ENCODE peak calls at places on chromosomes 6 and 20, in seven cellular contexts. One of them, this sample, is unnamed.
A peak's percentile ranks its signal among the peaks of the same experiment; 100 is the strongest.

GRCh38 chr6:156963712-156964700 is 186.8 kb downstream of the ARID1B start:
- DNase-seq in mucosa of descending colon: no peak
- DNase-seq in heart left ventricle: no peak
- DNase-seq in activated B cell treated with CpG ODN at 0.5 μM for 24 hours: no peak
- DNase-seq in CD8-positive, alpha-beta T cell: no peak
- DNase-seq in AG04450: no peak
- DNase-seq in cardiac fibroblast: peak; percentile 69
- DNase-seq in this sample: no peak

GRCh38 chr20:58598271-58599015 is 52.6 kb upstream of the STX16 start:
- DNase-seq in activated B cell treated with CpG ODN at 0.5 μM for 24 hours: no peak
- DNase-seq in mucosa of descending colon: peak; percentile 43
- DNase-seq in AG04450: peak; percentile 36
- DNase-seq in CD8-positive, alpha-beta T cell: no peak
- DNase-seq in cardiac fibroblast: peak; percentile 66
- DNase-seq in heart left ventricle: peak; percentile 40
- DNase-seq in this sample: no peak

GRCh38 chr6:162306616-162307015 is 420.9 kb downstream of the PRKN start:
- DNase-seq in activated B cell treated with CpG ODN at 0.5 μM for 24 hours: no peak
- DNase-seq in AG04450: no peak
- DNase-seq in heart left ventricle: no peak
- DNase-seq in mucosa of descending colon: no peak
- DNase-seq in CD8-positive, alpha-beta T cell: no peak
- DNase-seq in cardiac fibroblast: no peak
- DNase-seq in this sample: no peak

GRCh38 chr6:149457316-149457884 is 27.4 kb downstream of the ZC3H12D start:
- DNase-seq in AG04450: no peak
- DNase-seq in cardiac fibroblast: no peak
- DNase-seq in CD8-positive, alpha-beta T cell: no peak
- DNase-seq in heart left ventricle: peak; percentile 44
- DNase-seq in mucosa of descending colon: no peak
- DNase-seq in activated B cell treated with CpG ODN at 0.5 μM for 24 hours: no peak
- DNase-seq in this sample: no peak

GRCh38 chr6:131159578-131159977 is 24.3 kb downstream of the AKAP7 start:
- DNase-seq in AG04450: peak; percentile 41
- DNase-seq in activated B cell treated with CpG ODN at 0.5 μM for 24 hours: no peak
- DNase-seq in mucosa of descending colon: no peak
- DNase-seq in heart left ventricle: no peak
- DNase-seq in cardiac fibroblast: peak; percentile 53
- DNase-seq in CD8-positive, alpha-beta T cell: no peak
- DNase-seq in this sample: no peak

GRCh38 chr6:127298475-127298874 is 31.8 kb downstream of the RNF146 start:
- DNase-seq in mucosa of descending colon: no peak
- DNase-seq in activated B cell treated with CpG ODN at 0.5 μM for 24 hours: no peak
- DNase-seq in CD8-positive, alpha-beta T cell: no peak
- DNase-seq in AG04450: no peak
- DNase-seq in heart left ventricle: no peak
- DNase-seq in cardiac fibroblast: peak; percentile 59
- DNase-seq in this sample: no peak

GRCh38 chr6:160755168-160755567 is 53.1 kb downstream of the PLG start:
- DNase-seq in AG04450: no peak
- DNase-seq in cardiac fibroblast: no peak
- DNase-seq in mucosa of descending colon: no peak
- DNase-seq in CD8-positive, alpha-beta T cell: no peak
- DNase-seq in heart left ventricle: no peak
- DNase-seq in activated B cell treated with CpG ODN at 0.5 μM for 24 hours: no peak
- DNase-seq in this sample: no peak

GRCh38 chr6:122735618-122736017 is 43.9 kb upstream of the FABP7 start:
- DNase-seq in AG04450: no peak
- DNase-seq in cardiac fibroblast: no peak
- DNase-seq in activated B cell treated with CpG ODN at 0.5 μM for 24 hours: no peak
- DNase-seq in heart left ventricle: no peak
- DNase-seq in CD8-positive, alpha-beta T cell: no peak
- DNase-seq in mucosa of descending colon: no peak
- DNase-seq in this sample: no peak

GRCh38 chr6:30990422-30991086 is 7.0 kb downstream of the MUC21 start:
- DNase-seq in CD8-positive, alpha-beta T cell: no peak
- DNase-seq in heart left ventricle: no peak
- DNase-seq in mucosa of descending colon: peak; percentile 14
- DNase-seq in activated B cell treated with CpG ODN at 0.5 μM for 24 hours: no peak
- DNase-seq in cardiac fibroblast: no peak
- DNase-seq in AG04450: no peak
- DNase-seq in this sample: no peak

GRCh38 chr20:10513931-10514575 is 78.9 kb downstream of the SLX4IP start:
- DNase-seq in activated B cell treated with CpG ODN at 0.5 μM for 24 hours: no peak
- DNase-seq in AG04450: no peak
- DNase-seq in mucosa of descending colon: no peak
- DNase-seq in heart left ventricle: no peak
- DNase-seq in cardiac fibroblast: peak; percentile 38
- DNase-seq in CD8-positive, alpha-beta T cell: no peak
- DNase-seq in this sample: no peak

GRCh38 chr6:77467038-77467437 is 3.7 kb upstream of the HTR1B start:
- DNase-seq in AG04450: no peak
- DNase-seq in cardiac fibroblast: no peak
- DNase-seq in CD8-positive, alpha-beta T cell: no peak
- DNase-seq in heart left ventricle: no peak
- DNase-seq in activated B cell treated with CpG ODN at 0.5 μM for 24 hours: no peak
- DNase-seq in mucosa of descending colon: no peak
- DNase-seq in this sample: no peak

GRCh38 chr20:8156603-8157079 is 24.6 kb downstream of the PLCB1 start:
- DNase-seq in CD8-positive, alpha-beta T cell: no peak
- DNase-seq in heart left ventricle: no peak
- DNase-seq in activated B cell treated with CpG ODN at 0.5 μM for 24 hours: no peak
- DNase-seq in cardiac fibroblast: peak; percentile 66
- DNase-seq in AG04450: no peak
- DNase-seq in mucosa of descending colon: no peak
- DNase-seq in this sample: no peak

GRCh38 chr6:39088331-39088730 is 26.7 kb downstream of the SAYSD1 start:
- DNase-seq in activated B cell treated with CpG ODN at 0.5 μM for 24 hours: no peak
- DNase-seq in mucosa of descending colon: peak; percentile 39
- DNase-seq in cardiac fibroblast: peak; percentile 55
- DNase-seq in AG04450: peak; percentile 55
- DNase-seq in CD8-positive, alpha-beta T cell: no peak
- DNase-seq in heart left ventricle: peak; percentile 52
- DNase-seq in this sample: no peak

GRCh38 chr6:16727996-16728395 is 33.3 kb downstream of the ATXN1 start:
- DNase-seq in CD8-positive, alpha-beta T cell: no peak
- DNase-seq in AG04450: no peak
- DNase-seq in mucosa of descending colon: no peak
- DNase-seq in activated B cell treated with CpG ODN at 0.5 μM for 24 hours: no peak
- DNase-seq in cardiac fibroblast: no peak
- DNase-seq in heart left ventricle: no peak
- DNase-seq in this sample: no peak

GRCh38 chr6:14165091-14165490 is 47.5 kb downstream of the CD83 start:
- DNase-seq in cardiac fibroblast: peak; percentile 81
- DNase-seq in CD8-positive, alpha-beta T cell: no peak
- DNase-seq in heart left ventricle: no peak
- DNase-seq in mucosa of descending colon: no peak
- DNase-seq in AG04450: peak; percentile 13
- DNase-seq in activated B cell treated with CpG ODN at 0.5 μM for 24 hours: no peak
- DNase-seq in this sample: no peak

GRCh38 chr6:53178837-53179432 is 30.3 kb upstream of the GCM1 start:
- DNase-seq in heart left ventricle: no peak
- DNase-seq in AG04450: no peak
- DNase-seq in cardiac fibroblast: no peak
- DNase-seq in CD8-positive, alpha-beta T cell: no peak
- DNase-seq in activated B cell treated with CpG ODN at 0.5 μM for 24 hours: no peak
- DNase-seq in mucosa of descending colon: no peak
- DNase-seq in this sample: no peak
- TF ChIP-seq CTCF in heart left ventricle: no peak
- TF ChIP-seq CTCF in AG04450: no peak
- TF ChIP-seq CTCF in cardiac fibroblast: no peak
- TF ChIP-seq CTCF in CD8-positive, alpha-beta T cell: no peak
- TF ChIP-seq CTCF in activated B cell treated with CpG ODN at 0.5 μM for 24 hours: no peak
- TF ChIP-seq CTCF in mucosa of descending colon: no peak
- TF ChIP-seq CTCF in this sample: no peak

GRCh38 chr20:62430311-62430853 is 3.0 kb upstream of the RBBP8NL start:
- DNase-seq in mucosa of descending colon: no peak
- DNase-seq in CD8-positive, alpha-beta T cell: no peak
- DNase-seq in AG04450: no peak
- DNase-seq in heart left ventricle: no peak
- DNase-seq in activated B cell treated with CpG ODN at 0.5 μM for 24 hours: no peak
- DNase-seq in cardiac fibroblast: no peak
- DNase-seq in this sample: no peak

GRCh38 chr20:62434098-62434497 is 6.8 kb upstream of the RBBP8NL start:
- DNase-seq in AG04450: no peak
- DNase-seq in mucosa of descending colon: no peak
- DNase-seq in CD8-positive, alpha-beta T cell: no peak
- DNase-seq in heart left ventricle: no peak
- DNase-seq in cardiac fibroblast: no peak
- DNase-seq in activated B cell treated with CpG ODN at 0.5 μM for 24 hours: no peak
- DNase-seq in this sample: no peak

GRCh38 chr20:62430871-62431447 is 3.6 kb upstream of the RBBP8NL start:
- DNase-seq in heart left ventricle: no peak
- DNase-seq in mucosa of descending colon: no peak
- DNase-seq in activated B cell treated with CpG ODN at 0.5 μM for 24 hours: no peak
- DNase-seq in cardiac fibroblast: no peak
- DNase-seq in AG04450: no peak
- DNase-seq in CD8-positive, alpha-beta T cell: no peak
- DNase-seq in this sample: no peak

GRCh38 chr20:62436692-62437091 is 9.4 kb upstream of the RBBP8NL start:
- DNase-seq in cardiac fibroblast: no peak
- DNase-seq in heart left ventricle: no peak
- DNase-seq in activated B cell treated with CpG ODN at 0.5 μM for 24 hours: no peak
- DNase-seq in mucosa of descending colon: no peak
- DNase-seq in AG04450: no peak
- DNase-seq in CD8-positive, alpha-beta T cell: no peak
- DNase-seq in this sample: no peak

DNA sequence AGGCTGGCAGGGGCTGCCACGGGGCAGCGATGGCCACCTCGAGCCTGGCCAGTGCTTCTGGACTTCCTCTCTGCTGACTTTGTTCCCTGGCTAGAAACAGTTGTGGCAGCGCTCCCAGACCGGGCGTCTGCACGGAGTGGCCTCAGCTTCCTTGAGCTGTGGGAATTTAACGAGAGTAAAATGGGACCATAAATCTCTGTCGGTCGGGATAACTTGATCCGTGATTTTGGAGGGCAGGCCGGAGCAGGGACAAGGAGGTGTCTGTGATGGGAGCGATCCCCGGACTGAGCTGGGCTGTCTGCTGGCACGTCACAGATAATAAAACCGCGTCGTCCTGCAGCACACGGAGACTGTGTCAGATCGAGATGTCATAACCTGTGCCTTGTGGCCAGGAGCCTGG is 6.3 kb upstream of the RBBP8NL start:
- DNase-seq in heart left ventricle: peak; percentile 43
- DNase-seq in CD8-positive, alpha-beta T cell: no peak
- DNase-seq in mucosa of descending colon: peak; percentile 49
- DNase-seq in AG04450: no peak
- DNase-seq in activated B cell treated with CpG ODN at 0.5 μM for 24 hours: no peak
- DNase-seq in cardiac fibroblast: no peak
- DNase-seq in this sample: no peak
- TF ChIP-seq CTCF in heart left ventricle: no peak
- TF ChIP-seq CTCF in CD8-positive, alpha-beta T cell: no peak
- TF ChIP-seq CTCF in mucosa of descending colon: no peak
- TF ChIP-seq CTCF in AG04450: no peak
- TF ChIP-seq CTCF in activated B cell treated with CpG ODN at 0.5 μM for 24 hours: no peak
- TF ChIP-seq CTCF in cardiac fibroblast: no peak
- TF ChIP-seq CTCF in this sample: no peak

DNA sequence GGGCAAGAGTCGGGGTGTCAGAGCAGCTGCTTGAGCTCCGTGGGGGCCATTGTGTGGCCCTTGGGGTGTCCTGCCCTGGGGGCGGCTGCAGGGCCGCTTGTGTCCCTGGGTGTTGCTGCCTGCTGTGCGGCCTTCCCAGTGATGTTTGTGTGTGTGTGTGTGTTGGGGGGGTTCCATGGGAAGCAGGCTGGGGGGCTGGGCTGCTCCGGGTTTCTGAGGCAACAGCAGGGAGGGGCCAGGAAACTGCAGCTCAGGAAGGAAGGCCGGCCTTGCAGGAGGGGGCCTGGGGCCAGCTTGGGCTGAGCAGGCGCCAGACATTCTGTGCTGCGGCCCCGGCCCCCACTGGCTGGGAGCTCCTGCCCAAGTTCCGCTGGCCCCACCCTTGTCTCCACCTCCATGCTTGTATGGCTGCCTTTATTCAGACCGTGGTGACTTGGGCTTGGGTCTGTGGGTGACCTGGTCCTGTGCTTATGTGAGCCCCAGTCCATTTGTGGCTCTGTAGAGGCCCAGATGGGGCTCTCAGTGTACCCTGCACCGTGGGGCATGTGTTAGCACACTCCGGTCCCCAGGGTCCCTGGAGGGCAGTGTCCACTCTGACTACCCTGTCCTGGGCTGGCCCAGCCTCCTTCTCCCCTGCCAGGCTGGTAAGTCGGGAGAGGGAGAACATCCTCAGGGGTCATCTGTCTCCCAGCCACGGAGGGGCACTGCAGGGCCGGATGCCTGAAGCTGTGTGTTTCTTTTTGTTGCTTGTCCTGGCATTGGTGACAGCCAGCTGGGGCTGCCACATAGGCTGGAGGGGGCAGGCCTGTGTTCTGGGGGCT is 4.6 kb upstream of the SOX18 start:
- DNase-seq in activated B cell treated with CpG ODN at 0.5 μM for 24 hours: no peak
- DNase-seq in AG04450: no peak
- DNase-seq in mucosa of descending colon: no peak
- DNase-seq in heart left ventricle: peak; percentile 88
- DNase-seq in cardiac fibroblast: peak; percentile 25
- DNase-seq in CD8-positive, alpha-beta T cell: no peak
- DNase-seq in this sample: no peak
- TF ChIP-seq CTCF in activated B cell treated with CpG ODN at 0.5 μM for 24 hours: no peak
- TF ChIP-seq CTCF in AG04450: peak; percentile 28
- TF ChIP-seq CTCF in mucosa of descending colon: no peak
- TF ChIP-seq CTCF in heart left ventricle: no peak
- TF ChIP-seq CTCF in cardiac fibroblast: peak; percentile 9
- TF ChIP-seq CTCF in CD8-positive, alpha-beta T cell: no peak
- TF ChIP-seq CTCF in this sample: no peak

GRCh38 chr20:6630494-6630893 is 137.0 kb upstream of the BMP2 start:
- DNase-seq in AG04450: no peak
- DNase-seq in activated B cell treated with CpG ODN at 0.5 μM for 24 hours: no peak
- DNase-seq in mucosa of descending colon: no peak
- DNase-seq in CD8-positive, alpha-beta T cell: no peak
- DNase-seq in cardiac fibroblast: no peak
- DNase-seq in heart left ventricle: no peak
- DNase-seq in this sample: no peak

GRCh38 chr20:6623989-6624388 is 143.5 kb upstream of the BMP2 start:
- DNase-seq in cardiac fibroblast: no peak
- DNase-seq in CD8-positive, alpha-beta T cell: no peak
- DNase-seq in activated B cell treated with CpG ODN at 0.5 μM for 24 hours: no peak
- DNase-seq in AG04450: no peak
- DNase-seq in heart left ventricle: no peak
- DNase-seq in mucosa of descending colon: no peak
- DNase-seq in this sample: no peak

GRCh38 chr20:6632187-6632586 is 135.3 kb upstream of the BMP2 start:
- DNase-seq in cardiac fibroblast: peak; percentile 44
- DNase-seq in CD8-positive, alpha-beta T cell: no peak
- DNase-seq in activated B cell treated with CpG ODN at 0.5 μM for 24 hours: no peak
- DNase-seq in heart left ventricle: peak; percentile 52
- DNase-seq in AG04450: no peak
- DNase-seq in mucosa of descending colon: peak; percentile 40
- DNase-seq in this sample: no peak

GRCh38 chr20:6626805-6627204 is 140.7 kb upstream of the BMP2 start:
- DNase-seq in cardiac fibroblast: no peak
- DNase-seq in AG04450: no peak
- DNase-seq in CD8-positive, alpha-beta T cell: no peak
- DNase-seq in mucosa of descending colon: no peak
- DNase-seq in heart left ventricle: no peak
- DNase-seq in activated B cell treated with CpG ODN at 0.5 μM for 24 hours: no peak
- DNase-seq in this sample: no peak

DNA sequence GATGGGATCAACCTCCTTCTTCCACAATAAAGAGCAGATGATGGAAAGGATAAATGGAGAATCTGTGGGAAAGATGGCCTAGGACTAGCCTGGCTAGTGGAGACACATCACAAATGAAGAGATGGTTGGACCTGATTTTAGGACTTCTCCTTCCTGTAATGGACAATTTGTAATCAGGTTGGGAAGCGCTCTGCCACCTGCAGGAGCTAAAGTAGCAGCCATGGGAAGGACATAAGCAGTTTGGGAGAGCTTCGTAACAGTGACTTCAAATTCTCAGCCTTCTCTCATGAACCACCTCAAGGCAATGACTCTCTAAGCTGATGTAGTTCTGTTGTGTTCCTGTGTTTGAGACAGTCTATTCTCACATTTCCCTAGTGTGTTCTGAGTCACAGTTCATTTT is 137.9 kb upstream of the BMP2 start:
- DNase-seq in AG04450: no peak
- DNase-seq in heart left ventricle: no peak
- DNase-seq in mucosa of descending colon: no peak
- DNase-seq in CD8-positive, alpha-beta T cell: no peak
- DNase-seq in activated B cell treated with CpG ODN at 0.5 μM for 24 hours: no peak
- DNase-seq in cardiac fibroblast: peak; percentile 19
- DNase-seq in this sample: no peak
- TF ChIP-seq CTCF in AG04450: no peak
- TF ChIP-seq CTCF in heart left ventricle: no peak
- TF ChIP-seq CTCF in mucosa of descending colon: no peak
- TF ChIP-seq CTCF in CD8-positive, alpha-beta T cell: no peak
- TF ChIP-seq CTCF in activated B cell treated with CpG ODN at 0.5 μM for 24 hours: no peak
- TF ChIP-seq CTCF in cardiac fibroblast: no peak
- TF ChIP-seq CTCF in this sample: no peak

This sample was measured in mesothelial cell of epicardium.